ENCODE peak calls at places on chromosomes 6 and 20, in nine cellular contexts. One of them, this sample, is unnamed.

GRCh38 chr6:159715605-159716004 is 11.7 kb upstream of the WTAP start:
- DNase-seq in HCT116: no peak
- DNase-seq in CD4-positive, CD25-positive, alpha-beta regulatory T cell: no peak
- DNase-seq in spleen: no peak
- DNase-seq in pancreas: no peak
- DNase-seq in astrocyte: no peak
- DNase-seq in naive thymus-derived CD4-positive, alpha-beta T cell: no peak
- DNase-seq in uterus: peak; percentile 12
- DNase-seq in Caco-2: no peak
- DNase-seq in this sample: no peak

GRCh38 chr6:227074-227782 is 65.1 kb upstream of the DUSP22 start:
- DNase-seq in pancreas: no peak
- DNase-seq in spleen: no peak
- DNase-seq in HCT116: no peak
- DNase-seq in naive thymus-derived CD4-positive, alpha-beta T cell: no peak
- DNase-seq in astrocyte: no peak
- DNase-seq in uterus: no peak
- DNase-seq in CD4-positive, CD25-positive, alpha-beta regulatory T cell: no peak
- DNase-seq in Caco-2: no peak
- DNase-seq in this sample: no peak

GRCh38 chr20:9971746-9972145 is 63.0 kb upstream of the ANKEF1 start:
- DNase-seq in pancreas: no peak
- DNase-seq in spleen: no peak
- DNase-seq in uterus: no peak
- DNase-seq in naive thymus-derived CD4-positive, alpha-beta T cell: no peak
- DNase-seq in astrocyte: no peak
- DNase-seq in Caco-2: no peak
- DNase-seq in CD4-positive, CD25-positive, alpha-beta regulatory T cell: no peak
- DNase-seq in HCT116: no peak
- DNase-seq in this sample: no peak

GRCh38 chr20:37426978-37427377 is 81.0 kb downstream of the SRC start:
- DNase-seq in astrocyte: no peak
- DNase-seq in pancreas: peak; percentile 9
- DNase-seq in HCT116: no peak
- DNase-seq in uterus: no peak
- DNase-seq in Caco-2: no peak
- DNase-seq in CD4-positive, CD25-positive, alpha-beta regulatory T cell: no peak
- DNase-seq in naive thymus-derived CD4-positive, alpha-beta T cell: no peak
- DNase-seq in spleen: no peak
- DNase-seq in this sample: peak; percentile 74

GRCh38 chr6:40912158-40912946 is 126.7 kb downstream of the UNC5CL start:
- DNase-seq in astrocyte: no peak
- DNase-seq in spleen: no peak
- DNase-seq in naive thymus-derived CD4-positive, alpha-beta T cell: no peak
- DNase-seq in pancreas: peak; percentile 70
- DNase-seq in CD4-positive, CD25-positive, alpha-beta regulatory T cell: peak; percentile 66
- DNase-seq in uterus: no peak
- DNase-seq in HCT116: no peak
- DNase-seq in Caco-2: peak; percentile 46
- DNase-seq in this sample: no peak

GRCh38 chr6:150142657-150143501 is at the start of gene PPP1R14C:
- DNase-seq in Caco-2: no peak
- DNase-seq in uterus: no peak
- DNase-seq in astrocyte: peak; percentile 23
- DNase-seq in CD4-positive, CD25-positive, alpha-beta regulatory T cell: peak; percentile 9
- DNase-seq in naive thymus-derived CD4-positive, alpha-beta T cell: no peak
- DNase-seq in pancreas: peak; percentile 75
- DNase-seq in HCT116: no peak
- DNase-seq in spleen: no peak
- DNase-seq in this sample: peak; percentile 73

GRCh38 chr6:159074120-159074684 is 29.4 kb upstream of the TAGAP start:
- DNase-seq in HCT116: peak; percentile 41
- DNase-seq in CD4-positive, CD25-positive, alpha-beta regulatory T cell: no peak
- DNase-seq in naive thymus-derived CD4-positive, alpha-beta T cell: no peak
- DNase-seq in Caco-2: peak; percentile 56
- DNase-seq in pancreas: no peak
- DNase-seq in astrocyte: peak; percentile 11
- DNase-seq in uterus: no peak
- DNase-seq in spleen: no peak
- DNase-seq in this sample: no peak

GRCh38 chr6:101226677-101227135 is 166.8 kb upstream of the GRIK2 start:
- DNase-seq in naive thymus-derived CD4-positive, alpha-beta T cell: no peak
- DNase-seq in HCT116: peak; percentile 32
- DNase-seq in uterus: no peak
- DNase-seq in Caco-2: peak; percentile 43
- DNase-seq in CD4-positive, CD25-positive, alpha-beta regulatory T cell: no peak
- DNase-seq in spleen: peak; percentile 67
- DNase-seq in astrocyte: peak; percentile 0
- DNase-seq in pancreas: no peak
- DNase-seq in this sample: no peak

GRCh38 chr6:87407531-87407895 is 259 bp upstream of the CFAP206 start:
- DNase-seq in uterus: peak; percentile 38
- DNase-seq in naive thymus-derived CD4-positive, alpha-beta T cell: no peak
- DNase-seq in Caco-2: no peak
- DNase-seq in CD4-positive, CD25-positive, alpha-beta regulatory T cell: no peak
- DNase-seq in pancreas: no peak
- DNase-seq in HCT116: peak; percentile 12
- DNase-seq in astrocyte: peak; percentile 18
- DNase-seq in spleen: no peak
- DNase-seq in this sample: no peak

GRCh38 chr6:97405818-97406409 is 122.9 kb upstream of the MMS22L start:
- DNase-seq in uterus: no peak
- DNase-seq in HCT116: no peak
- DNase-seq in naive thymus-derived CD4-positive, alpha-beta T cell: no peak
- DNase-seq in spleen: no peak
- DNase-seq in astrocyte: no peak
- DNase-seq in CD4-positive, CD25-positive, alpha-beta regulatory T cell: no peak
- DNase-seq in Caco-2: no peak
- DNase-seq in pancreas: no peak
- DNase-seq in this sample: no peak

GRCh38 chr6:14502551-14502950 is 385.0 kb downstream of the CD83 start:
- DNase-seq in pancreas: no peak
- DNase-seq in Caco-2: no peak
- DNase-seq in spleen: no peak
- DNase-seq in naive thymus-derived CD4-positive, alpha-beta T cell: no peak
- DNase-seq in HCT116: no peak
- DNase-seq in uterus: no peak
- DNase-seq in astrocyte: peak; percentile 12
- DNase-seq in CD4-positive, CD25-positive, alpha-beta regulatory T cell: no peak
- DNase-seq in this sample: no peak

GRCh38 chr6:13537527-13537897 is 36.9 kb upstream of the SIRT5 start:
- DNase-seq in naive thymus-derived CD4-positive, alpha-beta T cell: no peak
- DNase-seq in spleen: no peak
- DNase-seq in pancreas: no peak
- DNase-seq in Caco-2: no peak
- DNase-seq in uterus: no peak
- DNase-seq in astrocyte: no peak
- DNase-seq in CD4-positive, CD25-positive, alpha-beta regulatory T cell: no peak
- DNase-seq in HCT116: no peak
- DNase-seq in this sample: no peak

GRCh38 chr6:169171951-169172350 is 81.7 kb downstream of the THBS2 start:
- DNase-seq in pancreas: no peak
- DNase-seq in spleen: no peak
- DNase-seq in HCT116: no peak
- DNase-seq in Caco-2: no peak
- DNase-seq in naive thymus-derived CD4-positive, alpha-beta T cell: no peak
- DNase-seq in astrocyte: peak; percentile 58
- DNase-seq in uterus: no peak
- DNase-seq in CD4-positive, CD25-positive, alpha-beta regulatory T cell: no peak
- DNase-seq in this sample: no peak

GRCh38 chr6:6588924-6589696 is 590 bp downstream of the LY86 start:
- DNase-seq in Caco-2: no peak
- DNase-seq in uterus: no peak
- DNase-seq in astrocyte: no peak
- DNase-seq in HCT116: no peak
- DNase-seq in naive thymus-derived CD4-positive, alpha-beta T cell: no peak
- DNase-seq in CD4-positive, CD25-positive, alpha-beta regulatory T cell: no peak
- DNase-seq in spleen: no peak
- DNase-seq in pancreas: no peak
- DNase-seq in this sample: no peak

GRCh38 chr6:6546318-6547110 is 42.0 kb upstream of the LY86 start:
- DNase-seq in spleen: peak; percentile 85
- DNase-seq in Caco-2: no peak
- DNase-seq in astrocyte: peak; percentile 17
- DNase-seq in pancreas: peak; percentile 83
- DNase-seq in CD4-positive, CD25-positive, alpha-beta regulatory T cell: peak; percentile 4
- DNase-seq in HCT116: no peak
- DNase-seq in uterus: peak; percentile 19
- DNase-seq in naive thymus-derived CD4-positive, alpha-beta T cell: no peak
- DNase-seq in this sample: no peak

GRCh38 chr20:11218035-11218680 is 544.4 kb upstream of the JAG1 start:
- DNase-seq in astrocyte: no peak
- DNase-seq in CD4-positive, CD25-positive, alpha-beta regulatory T cell: no peak
- DNase-seq in naive thymus-derived CD4-positive, alpha-beta T cell: no peak
- DNase-seq in Caco-2: peak; percentile 47
- DNase-seq in uterus: no peak
- DNase-seq in spleen: no peak
- DNase-seq in pancreas: no peak
- DNase-seq in HCT116: no peak
- DNase-seq in this sample: no peak

GRCh38 chr6:55913213-55914195 is 38.1 kb upstream of the BMP5 start:
- DNase-seq in naive thymus-derived CD4-positive, alpha-beta T cell: no peak
- DNase-seq in spleen: no peak
- DNase-seq in HCT116: no peak
- DNase-seq in pancreas: no peak
- DNase-seq in CD4-positive, CD25-positive, alpha-beta regulatory T cell: no peak
- DNase-seq in Caco-2: no peak
- DNase-seq in astrocyte: peak; percentile 23
- DNase-seq in uterus: no peak
- DNase-seq in this sample: no peak

GRCh38 chr20:57399587-57400261 is 8.5 kb downstream of the RBM38 start:
- DNase-seq in uterus: no peak
- DNase-seq in astrocyte: no peak
- DNase-seq in naive thymus-derived CD4-positive, alpha-beta T cell: peak; percentile 23
- DNase-seq in CD4-positive, CD25-positive, alpha-beta regulatory T cell: peak; percentile 54
- DNase-seq in HCT116: no peak
- DNase-seq in pancreas: peak; percentile 48
- DNase-seq in Caco-2: no peak
- DNase-seq in spleen: peak; percentile 87
- DNase-seq in this sample: no peak
- H3K4me3 ChIP-seq in uterus: no peak overlapping the region
- H3K4me3 ChIP-seq in astrocyte: no peak overlapping the region
- H3K4me3 ChIP-seq in naive thymus-derived CD4-positive, alpha-beta T cell: peak overlapping the region; percentile 68
- H3K4me3 ChIP-seq in CD4-positive, CD25-positive, alpha-beta regulatory T cell: peak overlapping the region; percentile 82
- H3K4me3 ChIP-seq in HCT116: no peak overlapping the region
- H3K4me3 ChIP-seq in pancreas: no peak overlapping the region
- H3K4me3 ChIP-seq in Caco-2: no peak overlapping the region
- H3K4me3 ChIP-seq in spleen: peak overlapping the region; percentile 53
- H3K4me3 ChIP-seq in this sample: no peak overlapping the region

GRCh38 chr20:56091635-56092180 is 86.4 kb upstream of the CBLN4 start:
- DNase-seq in HCT116: no peak
- DNase-seq in CD4-positive, CD25-positive, alpha-beta regulatory T cell: no peak
- DNase-seq in naive thymus-derived CD4-positive, alpha-beta T cell: no peak
- DNase-seq in pancreas: no peak
- DNase-seq in spleen: no peak
- DNase-seq in Caco-2: no peak
- DNase-seq in uterus: no peak
- DNase-seq in astrocyte: no peak
- DNase-seq in this sample: no peak

GRCh38 chr20:56088381-56088780 is 83.1 kb upstream of the CBLN4 start:
- DNase-seq in uterus: no peak
- DNase-seq in CD4-positive, CD25-positive, alpha-beta regulatory T cell: no peak
- DNase-seq in spleen: no peak
- DNase-seq in naive thymus-derived CD4-positive, alpha-beta T cell: no peak
- DNase-seq in astrocyte: no peak
- DNase-seq in Caco-2: no peak
- DNase-seq in pancreas: no peak
- DNase-seq in HCT116: no peak
- DNase-seq in this sample: no peak

GRCh38 chr20:56094228-56094627 is 88.9 kb upstream of the CBLN4 start:
- DNase-seq in HCT116: no peak
- DNase-seq in Caco-2: no peak
- DNase-seq in CD4-positive, CD25-positive, alpha-beta regulatory T cell: no peak
- DNase-seq in naive thymus-derived CD4-positive, alpha-beta T cell: no peak
- DNase-seq in pancreas: no peak
- DNase-seq in astrocyte: no peak
- DNase-seq in uterus: no peak
- DNase-seq in spleen: no peak
- DNase-seq in this sample: no peak
- H3K9me3 ChIP-seq in HCT116: peaks cover 7% of the 10 kb centered on the region
- H3K9me3 ChIP-seq in Caco-2: peaks cover 25% of the 10 kb centered on the region
- H3K9me3 ChIP-seq in CD4-positive, CD25-positive, alpha-beta regulatory T cell: peaks cover 3% of the 10 kb centered on the region
- H3K9me3 ChIP-seq in naive thymus-derived CD4-positive, alpha-beta T cell: no peaks in the 10 kb centered on the region
- H3K9me3 ChIP-seq in pancreas: no peaks in the 10 kb centered on the region
- H3K9me3 ChIP-seq in astrocyte: peaks cover 4% of the 10 kb centered on the region
- H3K9me3 ChIP-seq in uterus: no peaks in the 10 kb centered on the region
- H3K9me3 ChIP-seq in spleen: peaks cover 13% of the 10 kb centered on the region
- H3K9me3 ChIP-seq in this sample: no peaks in the 10 kb centered on the region

GRCh38 chr6:105781905-105782304 is 304.2 kb upstream of the PRDM1 start:
- DNase-seq in pancreas: no peak
- DNase-seq in uterus: no peak
- DNase-seq in Caco-2: no peak
- DNase-seq in spleen: no peak
- DNase-seq in CD4-positive, CD25-positive, alpha-beta regulatory T cell: peak; percentile 79
- DNase-seq in astrocyte: no peak
- DNase-seq in HCT116: no peak
- DNase-seq in naive thymus-derived CD4-positive, alpha-beta T cell: peak; percentile 64
- DNase-seq in this sample: no peak

GRCh38 chr6:105783333-105783945 is 302.7 kb upstream of the PRDM1 start:
- DNase-seq in CD4-positive, CD25-positive, alpha-beta regulatory T cell: peak; percentile 25
- DNase-seq in astrocyte: no peak
- DNase-seq in uterus: no peak
- DNase-seq in pancreas: no peak
- DNase-seq in naive thymus-derived CD4-positive, alpha-beta T cell: no peak
- DNase-seq in Caco-2: no peak
- DNase-seq in spleen: no peak
- DNase-seq in HCT116: no peak
- DNase-seq in this sample: no peak

GRCh38 chr6:105780146-105780860 is 305.8 kb upstream of the PRDM1 start:
- DNase-seq in Caco-2: no peak
- DNase-seq in uterus: no peak
- DNase-seq in CD4-positive, CD25-positive, alpha-beta regulatory T cell: peak; percentile 20
- DNase-seq in HCT116: peak; percentile 21
- DNase-seq in naive thymus-derived CD4-positive, alpha-beta T cell: no peak
- DNase-seq in astrocyte: peak; percentile 22
- DNase-seq in pancreas: no peak
- DNase-seq in spleen: no peak
- DNase-seq in this sample: no peak

GRCh38 chr6:105779113-105779512 is 307.0 kb upstream of the PRDM1 start:
- DNase-seq in spleen: no peak
- DNase-seq in naive thymus-derived CD4-positive, alpha-beta T cell: no peak
- DNase-seq in HCT116: no peak
- DNase-seq in pancreas: no peak
- DNase-seq in Caco-2: no peak
- DNase-seq in uterus: no peak
- DNase-seq in astrocyte: no peak
- DNase-seq in CD4-positive, CD25-positive, alpha-beta regulatory T cell: no peak
- DNase-seq in this sample: no peak

GRCh38 chr6:105781248-105781647 is 304.9 kb upstream of the PRDM1 start:
- DNase-seq in astrocyte: no peak
- DNase-seq in HCT116: peak; percentile 47
- DNase-seq in pancreas: no peak
- DNase-seq in naive thymus-derived CD4-positive, alpha-beta T cell: no peak
- DNase-seq in uterus: peak; percentile 32
- DNase-seq in spleen: no peak
- DNase-seq in Caco-2: no peak
- DNase-seq in CD4-positive, CD25-positive, alpha-beta regulatory T cell: peak; percentile 51
- DNase-seq in this sample: no peak
- H3K4me1 ChIP-seq in astrocyte: no peaks in the 10 kb centered on the region
- H3K4me1 ChIP-seq in HCT116: peaks cover 12% of the 10 kb centered on the region
- H3K4me1 ChIP-seq in pancreas: no peaks in the 10 kb centered on the region
- H3K4me1 ChIP-seq in naive thymus-derived CD4-positive, alpha-beta T cell: peaks cover 12% of the 10 kb centered on the region
- H3K4me1 ChIP-seq in uterus: no peaks in the 10 kb centered on the region
- H3K4me1 ChIP-seq in spleen: peaks cover 32% of the 10 kb centered on the region
- H3K4me1 ChIP-seq in Caco-2: no peaks in the 10 kb centered on the region
- H3K4me1 ChIP-seq in CD4-positive, CD25-positive, alpha-beta regulatory T cell: peaks cover 34% of the 10 kb centered on the region
- H3K4me1 ChIP-seq in this sample: peaks cover 21% of the 10 kb centered on the region

GRCh38 chr6:1615651-1616420 is 6.1 kb downstream of the FOXC1 start:
- DNase-seq in pancreas: no peak
- DNase-seq in HCT116: no peak
- DNase-seq in naive thymus-derived CD4-positive, alpha-beta T cell: no peak
- DNase-seq in spleen: no peak
- DNase-seq in CD4-positive, CD25-positive, alpha-beta regulatory T cell: no peak
- DNase-seq in astrocyte: no peak
- DNase-seq in uterus: no peak
- DNase-seq in Caco-2: no peak
- DNase-seq in this sample: peak; percentile 8
- H3K4me3 ChIP-seq in pancreas: no peak overlapping the region
- H3K4me3 ChIP-seq in HCT116: no peak overlapping the region
- H3K4me3 ChIP-seq in naive thymus-derived CD4-positive, alpha-beta T cell: no peak overlapping the region
- H3K4me3 ChIP-seq in spleen: no peak overlapping the region
- H3K4me3 ChIP-seq in CD4-positive, CD25-positive, alpha-beta regulatory T cell: no peak overlapping the region
- H3K4me3 ChIP-seq in astrocyte: no peak overlapping the region
- H3K4me3 ChIP-seq in uterus: no peak overlapping the region
- H3K4me3 ChIP-seq in Caco-2: no peak overlapping the region
- H3K4me3 ChIP-seq in this sample: no peak overlapping the region